ENCODE peak calls at places on chromosomes 2 and 18, in four cellular contexts. P is heart left ventricle, X is cardiac fibroblast, G is endodermal cell. F is an unnamed sample.

GRCh38 chr2:216648105-216648504 is 14.9 kb downstream of the IGFBP2 start:
- DNase-seq in P (no peak), X (peak), G (no peak), F (no peak)

GRCh38 chr2:64284751-64285150 is 140.5 kb upstream of the PELI1 start:
- DNase-seq in P (peak), X (no peak), G (no peak), F (no peak)

GRCh38 chr2:75098856-75099255 is 100.5 kb downstream of the TACR1 start:
- DNase-seq in P (no peak), X (peak), G (peak), F (no peak)

GRCh38 chr2:230124792-230125452 is 56.2 kb upstream of the SLC16A14 start:
- DNase-seq in P (peak), X (no peak), G (no peak), F (no peak)

GRCh38 chr2:74537140-74537539 is 7.4 kb downstream of the HTRA2 start:
- DNase-seq in P (no peak), X (no peak), G (no peak), F (no peak)

GRCh38 chr2:47004905-47005495 is 89.4 kb upstream of the MCFD2 start:
- DNase-seq in P (no peak), X (no peak), G (no peak), F (no peak)

GRCh38 chr2:33342171-33342570 is 134.3 kb upstream of the RASGRP3 start:
- DNase-seq in P (no peak), X (no peak), G (no peak), F (no peak)

GRCh38 chr2:95051636-95052035 is 26.1 kb downstream of the MAL start:
- DNase-seq in P (no peak), X (no peak), G (no peak), F (no peak)

GRCh38 chr2:180122874-180123273 is 115.8 kb upstream of the CWC22 start:
- DNase-seq in P (no peak), X (peak), G (no peak), F (no peak)

GRCh38 chr2:33392366-33392765 is 84.1 kb upstream of the RASGRP3 start:
- DNase-seq in P (no peak), X (no peak), G (no peak), F (no peak)

GRCh38 chr18:55402731-55403405 is 185.1 kb downstream of the TCF4 start:
- DNase-seq in P (no peak), X (peak), G (no peak), F (no peak)

GRCh38 chr2:121028577-121028976 is 256.4 kb downstream of the TFCP2L1 start:
- DNase-seq in P (no peak), X (no peak), G (no peak), F (no peak)

GRCh38 chr2:21643180-21643579 is 519.4 kb downstream of the TDRD15 start:
- DNase-seq in P (no peak), X (no peak), G (no peak), F (no peak)

GRCh38 chr2:161418715-161419337 is 2.7 kb downstream of the TBR1 start:
- DNase-seq in P (no peak), X (no peak), G (peak), F (no peak)

GRCh38 chr18:48801728-48802542 is 148.8 kb downstream of the SMAD7 start:
- DNase-seq in P (peak), X (no peak), G (peak), F (peak)

GRCh38 chr2:86426271-86426670 is 14.9 kb upstream of the KDM3A start:
- DNase-seq in P (no peak), X (no peak), G (no peak), F (no peak)

GRCh38 chr2:201698588-201699226 is at the start of gene MPP4:
- DNase-seq in P (no peak), X (peak), G (no peak), F (no peak)

GRCh38 chr18:8627107-8627472 is 17.9 kb downstream of the RAB12 start:
- DNase-seq in P (no peak), X (no peak), G (no peak), F (no peak)

GRCh38 chr18:28728891-28729290 is 552.0 kb upstream of the CDH2 start:
- DNase-seq in P (no peak), X (no peak), G (no peak), F (no peak)

GRCh38 chr18:79875931-79876461 is 75.5 kb downstream of the SLC66A2 start:
- DNase-seq in P (no peak), X (no peak), G (peak), F (peak)

GRCh38 chr18:36441426-36441870 is 143.9 kb downstream of the FHOD3 start:
- DNase-seq in P (no peak), X (peak), G (no peak), F (no peak)

GRCh38 chr2:189203177-189203799 is 23.7 kb upstream of the COL5A2 start:
- DNase-seq in P (no peak), X (no peak), G (no peak), F (no peak)

GRCh38 chr2:172664766-172665165 is 70.9 kb upstream of the RAPGEF4 start:
- DNase-seq in P (no peak), X (no peak), G (no peak), F (no peak)

GRCh38 chr18:24319757-24320156 is 77.9 kb downstream of the OSBPL1A start:
- DNase-seq in P (no peak), X (no peak), G (no peak), F (no peak)

GRCh38 chr2:237438082-237438925 is 24.3 kb upstream of the COL6A3 start:
- DNase-seq in P (no peak), X (no peak), G (peak), F (no peak)
- TF ChIP-seq CTCF in P (no peak), X (peak), G (peak), F (no peak)

GRCh38 chr2:240556553-240557100 is 1.2 kb downstream of the ANKMY1 start:
- DNase-seq in P (peak), X (peak), G (peak), F (no peak)
- TF ChIP-seq CTCF in P (no peak), X (peak), G (peak), F (peak)

DNA sequence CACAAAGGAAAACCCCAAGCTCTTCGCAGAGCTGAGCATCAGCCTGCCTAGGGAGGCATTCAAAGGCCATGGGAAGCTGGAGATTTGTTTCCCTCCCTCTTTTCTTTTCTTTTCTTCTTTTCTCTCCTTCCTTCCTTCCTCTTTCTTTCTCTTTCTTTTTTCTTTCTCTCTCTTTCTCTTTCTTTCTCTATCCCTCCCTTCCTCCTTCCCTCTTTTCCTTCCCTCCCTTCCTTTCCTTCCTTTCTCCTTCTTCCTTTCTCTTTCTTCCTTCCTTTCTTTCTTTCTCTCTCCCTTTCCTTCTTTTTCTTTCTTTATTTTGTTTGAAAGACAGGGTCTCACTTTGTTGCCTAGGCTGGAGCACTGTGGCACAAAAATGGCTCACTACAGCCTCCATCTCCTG is 168.4 kb upstream of the ARL4C start:
- DNase-seq in P (no peak), X (no peak), G (no peak), F (peak)
- TF ChIP-seq CTCF in P (no peak), X (no peak), G (no peak), F (no peak)

GRCh38 chr2:9970386-9971044 is 19.0 kb downstream of the GRHL1 start:
- DNase-seq in P (no peak), X (no peak), G (no peak), F (no peak)

GRCh38 chr2:9972621-9973445 is 21.3 kb downstream of the GRHL1 start:
- DNase-seq in P (no peak), X (peak), G (no peak), F (no peak)

GRCh38 chr2:9973691-9974090 is 22.2 kb downstream of the GRHL1 start:
- DNase-seq in P (no peak), X (no peak), G (no peak), F (no peak)

GRCh38 chr2:9971105-9971818 is 19.8 kb downstream of the GRHL1 start:
- DNase-seq in P (no peak), X (no peak), G (no peak), F (no peak)

GRCh38 chr2:9971890-9972289 is 20.4 kb downstream of the GRHL1 start:
- DNase-seq in P (no peak), X (no peak), G (no peak), F (no peak)
- TF ChIP-seq CTCF in P (no peak), X (no peak), G (no peak), F (no peak)

GRCh38 chr2:234565201-234565600 is 68.3 kb upstream of the ARL4C start:
- DNase-seq in P (no peak), X (no peak), G (no peak), F (no peak)

GRCh38 chr2:234565842-234566619 is 69.2 kb upstream of the ARL4C start:
- DNase-seq in P (no peak), X (no peak), G (no peak), F (no peak)

GRCh38 chr2:234559609-234560008 is 62.7 kb upstream of the ARL4C start:
- DNase-seq in P (no peak), X (no peak), G (no peak), F (no peak)

GRCh38 chr2:234566622-234567021 is 69.7 kb upstream of the ARL4C start:
- DNase-seq in P (no peak), X (no peak), G (no peak), F (no peak)

GRCh38 chr2:234564719-234565118 is 67.8 kb upstream of the ARL4C start:
- DNase-seq in P (no peak), X (peak), G (no peak), F (no peak)
- TF ChIP-seq CTCF in P (no peak), X (no peak), G (no peak), F (peak)

GRCh38 chr18:77360315-77361186 is 110.9 kb downstream of the GALR1 start:
- DNase-seq in P (no peak), X (no peak), G (peak), F (no peak)
- TF ChIP-seq CTCF in P (no peak), X (no peak), G (no peak), F (no peak)

DNA sequence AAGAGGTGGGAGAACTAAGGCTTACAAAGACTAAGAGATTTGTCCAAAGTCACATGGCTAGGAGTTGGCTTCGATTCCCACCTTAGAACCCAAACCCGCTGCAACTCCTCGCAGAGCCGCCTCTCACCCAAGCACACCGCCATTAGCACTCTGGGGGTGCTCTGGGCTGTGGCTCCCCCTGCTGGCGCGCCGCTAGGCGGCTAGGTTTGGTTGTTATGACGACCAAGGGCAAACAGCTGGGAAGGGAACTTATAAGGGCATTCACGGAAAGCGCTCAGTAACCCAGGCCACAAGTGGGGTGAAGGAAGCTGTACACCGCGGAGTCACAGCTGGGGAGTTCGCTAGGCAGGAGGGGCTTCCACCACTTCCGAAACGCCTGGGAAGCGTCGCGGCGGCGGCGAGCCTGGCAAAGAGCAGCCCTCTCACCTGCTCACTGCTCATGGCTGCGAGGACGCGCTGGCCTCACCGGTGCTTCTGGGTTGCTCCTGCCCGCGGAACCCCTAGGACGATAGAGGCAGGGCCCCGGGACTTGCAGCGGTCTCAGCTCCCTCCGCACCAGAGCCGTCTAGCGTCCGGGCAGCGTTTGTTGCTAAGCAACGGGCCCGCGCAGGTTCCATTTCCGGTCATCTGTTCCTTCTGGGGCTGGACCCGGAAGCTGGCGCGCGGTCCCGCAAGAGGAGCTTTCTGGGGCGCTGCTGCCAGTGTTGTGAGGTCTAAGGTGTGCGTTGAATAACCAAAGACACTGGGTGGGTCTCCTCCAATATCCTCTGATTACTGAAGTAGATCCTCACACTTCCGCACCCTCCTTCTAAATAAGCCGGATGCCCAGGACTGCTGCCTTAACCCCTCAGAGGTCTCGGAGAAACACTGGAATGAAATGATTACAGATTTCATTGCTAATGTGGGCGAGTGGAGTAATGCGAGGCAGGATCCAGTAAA is at the start of gene DNAH7:
- DNase-seq in P (peak), X (peak), G (peak), F (peak)
- TF ChIP-seq CTCF in P (no peak), X (peak), G (peak), F (peak)

GRCh38 chr2:23291274-23291673 is 93.7 kb upstream of the KLHL29 start:
- DNase-seq in P (no peak), X (peak), G (no peak), F (no peak)

GRCh38 chr2:23292024-23292423 is 93.0 kb upstream of the KLHL29 start:
- DNase-seq in P (no peak), X (no peak), G (no peak), F (no peak)

GRCh38 chr2:23287250-23287704 is 97.7 kb upstream of the KLHL29 start:
- DNase-seq in P (peak), X (peak), G (no peak), F (no peak)

GRCh38 chr2:23286765-23287155 is 98.2 kb upstream of the KLHL29 start:
- DNase-seq in P (peak), X (peak), G (no peak), F (no peak)

DNA sequence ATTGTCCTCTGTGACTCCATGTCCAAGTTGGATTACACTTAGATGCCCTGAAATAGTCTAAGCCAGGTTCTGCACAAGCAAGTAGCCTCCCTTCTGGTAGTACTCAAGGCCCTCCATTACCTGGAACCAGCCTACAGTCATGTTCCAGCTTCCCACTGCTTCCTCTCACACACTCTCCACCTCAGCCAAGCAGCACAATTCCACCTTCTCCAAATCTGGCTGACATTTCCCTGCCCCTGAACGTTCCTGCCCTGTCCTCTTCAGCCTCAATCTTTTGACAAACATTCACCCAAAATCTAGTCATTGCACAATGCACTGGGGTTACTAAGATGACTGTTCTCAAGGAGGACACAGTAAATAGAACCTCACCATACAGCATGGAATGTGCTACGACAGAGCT is 95.3 kb upstream of the KLHL29 start:
- DNase-seq in P (no peak), X (no peak), G (no peak), F (no peak)
- TF ChIP-seq CTCF in P (no peak), X (no peak), G (no peak), F (no peak)

GRCh38 chr18:22974707-22975106 is 41.6 kb downstream of the RBBP8 start:
- DNase-seq in P (no peak), X (no peak), G (no peak), F (no peak)
- TF ChIP-seq CTCF in P (no peak), X (no peak), G (no peak), F (no peak)